ENCODE peak calls at places on chromosomes 3 and 15, in seven cellular contexts. Z is cardiac muscle cell, O is PC-3, P is heart left ventricle, F is tibial artery, E is spleen, T is heart right ventricle. V is an unnamed sample.

GRCh38 chr3:44648564-44649229 is at the start of gene ZNF35:
- DNase-seq in Z (peak; percentile 91), O (peak; percentile 92), P (peak; percentile 75), F (peak; percentile 81), E (peak; percentile 90), T (peak; percentile 79), V (peak; percentile 82)

GRCh38 chr3:4492240-4493007 is 724 bp upstream of the ITPR1 start:
- DNase-seq in Z (peak; percentile 64), O (peak; percentile 79), P (peak; percentile 48), F (peak; percentile 87), E (peak; percentile 88), T (peak; percentile 50), V (no peak)

GRCh38 chr3:159045279-159045678 is 243.4 kb downstream of the MFSD1 start:
- DNase-seq in Z (no peak), O (no peak), P (no peak), F (no peak), E (no peak), T (no peak), V (no peak)

GRCh38 chr3:124272611-124273151 is 280.8 kb upstream of the ROPN1 start:
- DNase-seq in Z (no peak), O (peak; percentile 20), P (peak; percentile 33), F (peak; percentile 90), E (no peak), T (no peak), V (no peak)

GRCh38 chr3:32147935-32148334 is 41.5 kb downstream of the GPD1L start:
- DNase-seq in Z (no peak), O (no peak), P (no peak), F (no peak), E (no peak), T (no peak), V (no peak)

GRCh38 chr3:119333773-119334492 is 39.8 kb downstream of the ARHGAP31 start:
- DNase-seq in Z (no peak), O (no peak), P (peak; percentile 66), F (no peak), E (no peak), T (peak; percentile 79), V (no peak)

GRCh38 chr3:166900866-166901577 is 479.1 kb downstream of the ZBBX start:
- DNase-seq in Z (no peak), O (peak; percentile 40), P (no peak), F (no peak), E (no peak), T (no peak), V (no peak)

GRCh38 chr3:101780661-101781060 is 1.6 kb downstream of the NXPE3 start:
- DNase-seq in Z (no peak), O (peak; percentile 69), P (no peak), F (no peak), E (no peak), T (no peak), V (no peak)

GRCh38 chr3:14375192-14375591 is 27.2 kb upstream of the SLC6A6 start:
- DNase-seq in Z (no peak), O (no peak), P (no peak), F (no peak), E (no peak), T (no peak), V (no peak)

GRCh38 chr3:135896613-135897012 is 68.9 kb upstream of the PPP2R3A start:
- DNase-seq in Z (no peak), O (peak; percentile 64), P (no peak), F (no peak), E (no peak), T (no peak), V (no peak)

DNA sequence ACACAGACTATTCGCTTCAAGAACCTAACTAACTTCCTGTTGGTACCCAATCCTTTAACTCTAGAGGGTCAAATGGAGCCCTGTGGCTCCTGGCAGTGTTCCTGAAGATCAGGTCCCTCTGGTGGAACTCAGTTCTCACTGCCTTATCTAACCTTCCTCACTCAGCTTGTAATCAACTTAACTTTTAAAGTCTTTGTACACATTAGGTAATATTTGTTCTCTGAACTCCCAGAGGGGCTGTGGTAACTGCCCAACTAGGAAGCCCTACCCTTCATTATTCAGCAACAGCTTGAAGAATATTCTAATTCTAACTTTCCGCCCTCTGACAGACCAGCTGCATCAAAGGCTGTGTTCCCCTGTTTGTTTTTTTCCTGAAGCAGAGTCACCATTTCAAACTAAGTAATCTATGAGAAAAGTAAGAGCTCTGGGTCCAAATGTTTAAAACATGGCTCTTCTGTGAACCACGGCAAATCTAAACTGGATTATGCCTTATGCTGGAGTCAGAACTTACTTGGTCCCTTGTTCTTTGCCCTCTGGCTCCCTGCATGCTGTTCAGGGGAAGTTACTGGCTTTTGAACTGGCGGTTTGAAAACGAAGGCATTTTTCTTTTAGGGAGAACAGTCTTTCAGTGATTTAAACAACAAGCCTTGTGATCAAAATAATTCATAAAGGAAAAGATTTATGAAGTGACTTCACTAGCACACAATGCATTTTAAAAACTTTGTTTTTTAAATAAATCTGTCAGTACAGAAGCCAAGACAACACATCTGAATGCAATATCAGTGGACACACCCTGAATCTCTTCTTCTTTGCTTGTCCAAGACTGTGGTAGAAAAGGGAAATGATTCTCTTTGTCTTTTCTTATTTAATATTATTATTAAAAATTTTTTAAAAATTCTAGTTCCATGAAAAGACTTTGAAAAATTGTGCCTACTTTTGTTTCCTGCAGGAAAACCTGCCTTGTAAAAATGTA is 365.6 kb downstream of the TIGIT start:
- DNase-seq in Z (no peak), O (no peak), P (peak; percentile 27), F (no peak), E (no peak), T (no peak), V (no peak)
- TF ChIP-seq CTCF in Z (no peak), O (no peak), P (no peak), F (no peak), E (no peak), T (peak; percentile 21), V (no peak)

GRCh38 chr3:168539909-168540308 is 444.2 kb upstream of the GOLIM4 start:
- DNase-seq in Z (no peak), O (peak; percentile 32), P (no peak), F (no peak), E (no peak), T (no peak), V (no peak)

GRCh38 chr3:168546707-168547106 is 451.0 kb upstream of the GOLIM4 start:
- DNase-seq in Z (no peak), O (no peak), P (no peak), F (no peak), E (peak; percentile 19), T (no peak), V (no peak)

GRCh38 chr3:168545591-168545990 is 449.9 kb upstream of the GOLIM4 start:
- DNase-seq in Z (peak; percentile 77), O (no peak), P (peak; percentile 41), F (no peak), E (peak; percentile 60), T (peak; percentile 32), V (no peak)

GRCh38 chr3:168540726-168541125 is 445.0 kb upstream of the GOLIM4 start:
- DNase-seq in Z (no peak), O (no peak), P (no peak), F (no peak), E (no peak), T (no peak), V (no peak)

GRCh38 chr3:168544097-168544957 is 448.6 kb upstream of the GOLIM4 start:
- DNase-seq in Z (no peak), O (peak; percentile 40), P (no peak), F (no peak), E (no peak), T (no peak), V (no peak)
- TF ChIP-seq CTCF in Z (no peak), O (peak; percentile 56), P (no peak), F (no peak), E (no peak), T (no peak), V (no peak)

GRCh38 chr3:156448300-156448699 is 106.6 kb downstream of the SSR3 start:
- DNase-seq in Z (peak; percentile 39), O (peak; percentile 65), P (no peak), F (no peak), E (no peak), T (no peak), V (no peak)
- TF ChIP-seq CTCF in Z (peak; percentile 53), O (peak; percentile 73), P (no peak), F (no peak), E (peak; percentile 21), T (no peak), V (peak; percentile 57)

DNA sequence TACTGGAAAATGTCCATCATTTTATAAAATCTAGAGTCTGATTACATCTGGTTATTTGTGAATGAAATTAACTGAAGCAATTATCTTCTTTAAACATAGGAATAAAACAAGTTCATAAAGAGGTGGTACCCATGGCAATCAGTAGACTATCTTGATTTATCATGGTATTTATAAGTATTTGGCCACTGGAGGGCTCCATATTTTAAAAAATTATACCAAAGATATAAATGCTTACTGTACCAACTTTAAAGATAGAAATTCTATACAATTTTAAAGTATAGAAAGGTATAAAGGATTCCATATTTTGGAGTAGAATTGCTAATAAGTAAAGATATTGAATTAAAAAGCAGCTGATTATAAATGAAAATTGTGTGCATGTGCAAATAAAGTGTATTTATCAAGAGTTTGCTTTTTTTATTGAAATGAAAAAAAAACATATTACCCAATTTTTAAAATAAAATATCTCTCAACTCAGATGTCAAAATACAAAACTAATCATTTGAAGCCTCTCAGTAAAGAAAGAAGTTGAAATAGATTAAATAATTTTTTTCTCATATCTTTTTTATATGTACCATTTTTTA is 105.3 kb downstream of the BBX start:
- DNase-seq in Z (no peak), O (peak; percentile 21), P (no peak), F (no peak), E (no peak), T (no peak), V (no peak)
- TF ChIP-seq CTCF in Z (peak; percentile 20), O (peak; percentile 55), P (no peak), F (no peak), E (no peak), T (no peak), V (peak; percentile 52)

DNA sequence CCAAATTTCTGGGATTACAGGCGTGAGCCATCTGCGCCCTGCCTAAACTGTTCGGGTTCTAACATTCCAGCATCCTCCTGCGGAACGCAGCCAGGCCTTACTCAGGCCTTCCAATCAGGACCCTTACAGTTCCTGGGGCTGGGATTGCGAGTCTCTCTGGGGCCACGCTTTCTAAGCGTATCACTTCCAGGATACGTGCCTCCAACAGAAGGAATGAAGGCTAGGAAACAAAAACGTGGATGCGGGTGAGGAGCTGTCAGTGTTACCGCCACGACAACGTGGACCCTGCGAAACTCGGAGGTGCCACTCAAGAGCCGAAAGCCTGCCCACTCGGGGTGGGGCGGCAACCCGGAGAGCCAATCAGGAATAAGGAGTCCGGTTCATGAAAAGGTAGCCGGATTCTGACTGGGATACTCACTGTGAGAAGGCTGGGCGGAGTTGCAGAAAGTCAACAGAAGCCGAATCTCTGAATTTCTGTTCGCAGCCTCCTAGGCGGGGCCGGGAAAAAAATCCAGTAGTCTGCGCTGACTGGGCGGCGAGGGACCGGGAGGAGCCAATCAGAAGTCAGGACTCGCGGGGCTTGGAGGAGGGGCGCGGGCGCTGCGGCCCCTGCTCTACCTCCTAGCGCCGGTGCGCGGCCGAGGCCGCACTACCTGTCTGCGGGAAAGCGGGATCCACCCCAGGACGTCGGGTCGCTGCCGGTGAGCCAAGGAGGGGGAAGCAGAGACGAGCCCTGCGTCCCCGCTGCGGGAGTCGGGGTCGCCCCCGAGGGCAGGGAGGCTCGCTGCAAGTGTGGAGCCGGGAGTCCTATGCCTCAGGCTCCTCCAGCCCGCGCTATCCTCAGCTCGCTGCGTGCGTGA is at the start of gene HYKK:
- DNase-seq in Z (peak; percentile 97), O (peak; percentile 98), P (peak; percentile 91), F (peak; percentile 97), E (peak; percentile 90), T (peak; percentile 86), V (peak; percentile 95)
- TF ChIP-seq CTCF in Z (no peak), O (no peak), P (no peak), F (peak; percentile 9), E (peak; percentile 13), T (peak; percentile 22), V (peak; percentile 59)

V was measured in type B pancreatic cell.